ENCODE peak calls at places on chromosomes 2 and 18, in seven cellular contexts. One of them, this sample, is unnamed.

GRCh38 chr2:64840419-64840818 is 148.8 kb upstream of the SLC1A4 start:
- DNase-seq in HCT116: no peak
- DNase-seq in PC-3: peak; percentile 10
- DNase-seq in GM23338: no peak
- DNase-seq in SK-N-SH: no peak
- DNase-seq in neural progenitor cell: no peak
- DNase-seq in GM23248: peak; percentile 79
- DNase-seq in this sample: no peak

GRCh38 chr2:191045141-191045540 is 31.2 kb upstream of the STAT1 start:
- DNase-seq in GM23338: no peak
- DNase-seq in PC-3: peak; percentile 23
- DNase-seq in HCT116: no peak
- DNase-seq in neural progenitor cell: no peak
- DNase-seq in GM23248: peak; percentile 53
- DNase-seq in SK-N-SH: no peak
- DNase-seq in this sample: no peak

GRCh38 chr2:241951920-241952319 is 82.4 kb downstream of the RTP5 start:
- DNase-seq in GM23248: no peak
- DNase-seq in GM23338: no peak
- DNase-seq in PC-3: no peak
- DNase-seq in neural progenitor cell: no peak
- DNase-seq in SK-N-SH: no peak
- DNase-seq in HCT116: no peak
- DNase-seq in this sample: no peak

GRCh38 chr2:83103602-83104001 is 1355.5 kb downstream of the SUCLG1 start:
- DNase-seq in GM23248: peak; percentile 70
- DNase-seq in HCT116: no peak
- DNase-seq in neural progenitor cell: no peak
- DNase-seq in GM23338: no peak
- DNase-seq in PC-3: peak; percentile 84
- DNase-seq in SK-N-SH: no peak
- DNase-seq in this sample: no peak

GRCh38 chr18:8140841-8141501 is 468.3 kb upstream of the RAB12 start:
- DNase-seq in GM23338: peak; percentile 4
- DNase-seq in PC-3: peak; percentile 59
- DNase-seq in neural progenitor cell: no peak
- DNase-seq in SK-N-SH: no peak
- DNase-seq in GM23248: peak; percentile 92
- DNase-seq in HCT116: no peak
- DNase-seq in this sample: no peak

GRCh38 chr2:127185720-127186119 is 34.4 kb downstream of the CYP27C1 start:
- DNase-seq in HCT116: no peak
- DNase-seq in PC-3: peak; percentile 12
- DNase-seq in neural progenitor cell: no peak
- DNase-seq in GM23338: no peak
- DNase-seq in GM23248: no peak
- DNase-seq in SK-N-SH: no peak
- DNase-seq in this sample: no peak

GRCh38 chr2:190636362-190636761 is 12.5 kb upstream of the NAB1 start:
- DNase-seq in GM23248: peak; percentile 85
- DNase-seq in GM23338: no peak
- DNase-seq in neural progenitor cell: no peak
- DNase-seq in SK-N-SH: no peak
- DNase-seq in HCT116: no peak
- DNase-seq in PC-3: peak; percentile 73
- DNase-seq in this sample: no peak

GRCh38 chr18:5057348-5058012 is 139.6 kb downstream of the AKAIN1 start:
- DNase-seq in neural progenitor cell: peak; percentile 85
- DNase-seq in SK-N-SH: peak; percentile 51
- DNase-seq in HCT116: peak; percentile 21
- DNase-seq in GM23338: peak; percentile 89
- DNase-seq in PC-3: peak; percentile 64
- DNase-seq in GM23248: peak; percentile 68
- DNase-seq in this sample: peak; percentile 78

GRCh38 chr2:42407476-42407875 is 46.5 kb upstream of the COX7A2L start:
- DNase-seq in GM23248: no peak
- DNase-seq in GM23338: no peak
- DNase-seq in HCT116: no peak
- DNase-seq in neural progenitor cell: no peak
- DNase-seq in SK-N-SH: no peak
- DNase-seq in PC-3: no peak
- DNase-seq in this sample: no peak

GRCh38 chr2:10449838-10450691 is 1.9 kb upstream of the ODC1 start:
- DNase-seq in neural progenitor cell: no peak
- DNase-seq in HCT116: no peak
- DNase-seq in GM23248: no peak
- DNase-seq in PC-3: peak; percentile 54
- DNase-seq in SK-N-SH: peak; percentile 23
- DNase-seq in GM23338: no peak
- DNase-seq in this sample: peak; percentile 73

GRCh38 chr2:10448646-10449480 is 736 bp upstream of the ODC1 start:
- DNase-seq in GM23248: peak; percentile 72
- DNase-seq in HCT116: peak; percentile 77
- DNase-seq in SK-N-SH: no peak
- DNase-seq in GM23338: peak; percentile 91
- DNase-seq in PC-3: peak; percentile 93
- DNase-seq in neural progenitor cell: peak; percentile 96
- DNase-seq in this sample: no peak

GRCh38 chr2:10447300-10448207 is 573 bp downstream of the ODC1 start:
- DNase-seq in GM23338: peak; percentile 64
- DNase-seq in HCT116: no peak
- DNase-seq in neural progenitor cell: peak; percentile 38
- DNase-seq in SK-N-SH: peak; percentile 86
- DNase-seq in PC-3: peak; percentile 33
- DNase-seq in GM23248: peak; percentile 51
- DNase-seq in this sample: peak; percentile 61

GRCh38 chr2:10448208-10448645 is at the start of gene ODC1:
- DNase-seq in neural progenitor cell: peak; percentile 98
- DNase-seq in GM23248: peak; percentile 96
- DNase-seq in PC-3: peak; percentile 97
- DNase-seq in GM23338: peak; percentile 79
- DNase-seq in HCT116: peak; percentile 82
- DNase-seq in SK-N-SH: peak; percentile 99
- DNase-seq in this sample: peak; percentile 98

DNA sequence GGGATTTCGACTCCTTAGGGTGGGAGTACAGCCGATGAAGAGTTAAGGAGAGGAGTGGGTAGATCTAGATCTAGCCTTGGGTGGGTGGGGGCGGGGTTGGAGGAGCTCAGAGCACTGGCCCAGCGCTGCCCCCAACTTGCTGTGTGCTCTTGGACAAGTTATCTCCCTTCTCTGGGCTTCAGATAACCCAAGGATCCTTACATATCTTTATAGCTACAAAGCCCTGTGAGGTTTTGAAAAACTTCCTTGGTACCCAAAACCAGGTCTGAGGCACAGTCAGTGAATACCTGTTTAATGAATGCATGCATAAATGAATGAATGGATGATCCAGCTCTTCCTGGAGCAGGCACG is 1.3 kb upstream of the ODC1 start:
- DNase-seq in GM23248: no peak
- DNase-seq in SK-N-SH: no peak
- DNase-seq in GM23338: no peak
- DNase-seq in PC-3: no peak
- DNase-seq in neural progenitor cell: no peak
- DNase-seq in HCT116: no peak
- DNase-seq in this sample: no peak
- H3K4me3 ChIP-seq in GM23248: peak overlapping the region; percentile 73
- H3K4me3 ChIP-seq in SK-N-SH: no peak overlapping the region
- H3K4me3 ChIP-seq in GM23338: peak overlapping the region; percentile 54
- H3K4me3 ChIP-seq in PC-3: peak overlapping the region; percentile 68
- H3K4me3 ChIP-seq in neural progenitor cell: peak overlapping the region; percentile 52
- H3K4me3 ChIP-seq in HCT116: peak overlapping the region; percentile 81
- H3K4me3 ChIP-seq in this sample: no peak overlapping the region

GRCh38 chr2:86764661-86765307 is 25.9 kb downstream of the CD8A start:
- DNase-seq in SK-N-SH: peak; percentile 58
- DNase-seq in HCT116: peak; percentile 37
- DNase-seq in GM23338: peak; percentile 75
- DNase-seq in PC-3: peak; percentile 70
- DNase-seq in GM23248: peak; percentile 58
- DNase-seq in neural progenitor cell: peak; percentile 53
- DNase-seq in this sample: peak; percentile 59
- TF ChIP-seq EZH2phosphoT487 in SK-N-SH: no peak
- TF ChIP-seq EZH2phosphoT487 in HCT116: no peak
- TF ChIP-seq EZH2phosphoT487 in GM23338: no peak
- TF ChIP-seq EZH2phosphoT487 in PC-3: no peak
- TF ChIP-seq EZH2phosphoT487 in GM23248: no peak
- TF ChIP-seq EZH2phosphoT487 in neural progenitor cell: no peak
- TF ChIP-seq EZH2phosphoT487 in this sample: no peak

DNA sequence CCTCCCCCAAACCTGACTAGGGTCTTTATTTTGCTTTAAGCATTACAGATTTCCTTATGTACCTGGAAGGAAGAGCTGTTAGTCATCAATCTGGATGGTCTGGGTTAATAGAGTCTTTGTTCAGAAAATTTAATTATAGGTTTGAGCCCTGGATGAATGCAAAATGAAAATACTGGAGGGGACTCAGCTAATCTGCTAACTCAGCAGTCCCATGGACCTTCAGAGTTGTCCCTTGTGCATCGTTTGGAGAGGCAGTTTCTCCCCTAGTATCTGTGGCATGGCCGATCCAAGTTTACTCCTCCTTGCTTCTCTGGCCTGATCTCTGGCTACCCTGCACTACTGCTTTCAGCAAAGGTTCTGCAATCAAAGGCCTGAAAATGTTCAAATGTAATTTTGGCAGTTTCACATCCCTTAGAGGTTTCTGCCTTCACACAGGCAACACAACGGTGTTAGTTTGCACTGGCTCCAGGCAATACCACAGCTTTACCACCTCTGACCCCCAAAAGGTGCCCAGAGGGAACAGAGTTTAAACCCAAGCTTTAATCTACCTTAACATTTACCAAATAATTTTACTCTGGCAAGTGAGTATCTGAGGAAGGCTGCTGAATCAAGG is 134.3 kb downstream of the THADA start:
- DNase-seq in GM23248: no peak
- DNase-seq in neural progenitor cell: no peak
- DNase-seq in GM23338: no peak
- DNase-seq in HCT116: no peak
- DNase-seq in SK-N-SH: no peak
- DNase-seq in PC-3: peak; percentile 37
- DNase-seq in this sample: no peak
- H2AFZ ChIP-seq in GM23248: no peak overlapping the region
- H2AFZ ChIP-seq in neural progenitor cell: no peak overlapping the region
- H2AFZ ChIP-seq in GM23338: no peak overlapping the region
- H2AFZ ChIP-seq in HCT116: no peak overlapping the region
- H2AFZ ChIP-seq in SK-N-SH: no peak overlapping the region
- H2AFZ ChIP-seq in PC-3: no peak overlapping the region
- H2AFZ ChIP-seq in this sample: no peak overlapping the region

GRCh38 chr18:58962331-58962730 is 97.7 kb downstream of the ZNF532 start:
- DNase-seq in PC-3: no peak
- DNase-seq in SK-N-SH: no peak
- DNase-seq in HCT116: no peak
- DNase-seq in GM23338: no peak
- DNase-seq in GM23248: no peak
- DNase-seq in neural progenitor cell: no peak
- DNase-seq in this sample: no peak

GRCh38 chr18:58965291-58965929 is 100.7 kb downstream of the ZNF532 start:
- DNase-seq in GM23338: no peak
- DNase-seq in neural progenitor cell: peak; percentile 25
- DNase-seq in HCT116: no peak
- DNase-seq in SK-N-SH: no peak
- DNase-seq in GM23248: no peak
- DNase-seq in PC-3: no peak
- DNase-seq in this sample: no peak

GRCh38 chr18:58966704-58967103 is 102.0 kb downstream of the ZNF532 start:
- DNase-seq in HCT116: no peak
- DNase-seq in GM23338: no peak
- DNase-seq in PC-3: no peak
- DNase-seq in GM23248: no peak
- DNase-seq in SK-N-SH: no peak
- DNase-seq in neural progenitor cell: no peak
- DNase-seq in this sample: no peak

GRCh38 chr18:58967643-58968291 is 103.1 kb downstream of the ZNF532 start:
- DNase-seq in GM23248: no peak
- DNase-seq in GM23338: no peak
- DNase-seq in PC-3: no peak
- DNase-seq in SK-N-SH: no peak
- DNase-seq in HCT116: no peak
- DNase-seq in neural progenitor cell: no peak
- DNase-seq in this sample: peak; percentile 36

GRCh38 chr18:58965930-58966662 is 101.4 kb downstream of the ZNF532 start:
- DNase-seq in PC-3: no peak
- DNase-seq in SK-N-SH: no peak
- DNase-seq in HCT116: no peak
- DNase-seq in GM23248: no peak
- DNase-seq in neural progenitor cell: peak; percentile 39
- DNase-seq in GM23338: no peak
- DNase-seq in this sample: no peak
- H3K4me3 ChIP-seq in PC-3: no peak overlapping the region
- H3K4me3 ChIP-seq in SK-N-SH: no peak overlapping the region
- H3K4me3 ChIP-seq in HCT116: no peak overlapping the region
- H3K4me3 ChIP-seq in GM23248: no peak overlapping the region
- H3K4me3 ChIP-seq in neural progenitor cell: peak overlapping the region; percentile 14
- H3K4me3 ChIP-seq in GM23338: no peak overlapping the region
- H3K4me3 ChIP-seq in this sample: no peak overlapping the region

GRCh38 chr18:27413495-27414401 is 228.6 kb upstream of the CHST9 start:
- DNase-seq in HCT116: no peak
- DNase-seq in GM23338: no peak
- DNase-seq in PC-3: peak; percentile 96
- DNase-seq in neural progenitor cell: no peak
- DNase-seq in SK-N-SH: no peak
- DNase-seq in GM23248: peak; percentile 64
- DNase-seq in this sample: peak; percentile 19
- TF ChIP-seq EZH2phosphoT487 in HCT116: no peak
- TF ChIP-seq EZH2phosphoT487 in GM23338: no peak
- TF ChIP-seq EZH2phosphoT487 in PC-3: no peak
- TF ChIP-seq EZH2phosphoT487 in neural progenitor cell: no peak
- TF ChIP-seq EZH2phosphoT487 in SK-N-SH: no peak
- TF ChIP-seq EZH2phosphoT487 in GM23248: no peak
- TF ChIP-seq EZH2phosphoT487 in this sample: no peak

GRCh38 chr18:36067118-36067957 is at the start of gene RPRD1A:
- DNase-seq in neural progenitor cell: peak; percentile 97
- DNase-seq in GM23248: peak; percentile 98
- DNase-seq in GM23338: peak; percentile 99
- DNase-seq in SK-N-SH: peak; percentile 99
- DNase-seq in HCT116: peak; percentile 86
- DNase-seq in PC-3: peak; percentile 75
- DNase-seq in this sample: peak; percentile 98
- H2AFZ ChIP-seq in neural progenitor cell: peak within 1 kb of the TSS; percentile 60
- H2AFZ ChIP-seq in GM23248: peak within 1 kb of the TSS; percentile 80
- H2AFZ ChIP-seq in GM23338: peak within 1 kb of the TSS; percentile 89
- H2AFZ ChIP-seq in SK-N-SH: peak within 1 kb of the TSS; percentile 95
- H2AFZ ChIP-seq in HCT116: no peak within 1 kb of the TSS
- H2AFZ ChIP-seq in PC-3: peak within 1 kb of the TSS; percentile 78
- H2AFZ ChIP-seq in this sample: peak within 1 kb of the TSS; percentile 92